ENCODE peak calls at places on chromosomes 1 and 21, in seven cellular contexts. I is mesendoderm, T is mesenchymal stem cell, D is H9, Y is neuronal stem cell, E is trophoblast cell, Z is H1. A is an unnamed sample.
A peak's percentile ranks its signal among the peaks of the same experiment; 100 is the strongest.

GRCh38 chr1:235689356-235689755 is 39.8 kb upstream of the GNG4 start:
- DNase-seq in Y (no peak), T (no peak), I (no peak), D (no peak), Z (no peak), E (peak; percentile 77), A (no peak)

GRCh38 chr1:54965624-54966340 is 14.6 kb upstream of the TMEM61 start:
- DNase-seq in T (peak; percentile 21), E (no peak), Z (no peak), Y (no peak), D (no peak), I (no peak), A (peak; percentile 45)

GRCh38 chr1:94907161-94907560 is 19.7 kb downstream of the CNN3 start:
- DNase-seq in E (no peak), Y (no peak), T (no peak), I (no peak), Z (no peak), D (no peak), A (no peak)

GRCh38 chr1:19949016-19949415 is 25.6 kb upstream of the PLA2G2E start:
- DNase-seq in I (peak; percentile 72), Z (peak; percentile 38), Y (no peak), D (peak; percentile 36), E (peak; percentile 37), T (peak; percentile 46), A (peak; percentile 74)

GRCh38 chr1:209266590-209267172 is 316.8 kb upstream of the CAMK1G start:
- DNase-seq in D (no peak), Z (no peak), I (no peak), E (no peak), Y (no peak), T (peak; percentile 5), A (peak; percentile 2)

GRCh38 chr1:85406887-85407593 is 57.9 kb downstream of the DDAH1 start:
- DNase-seq in Y (peak; percentile 18), D (no peak), I (no peak), T (peak; percentile 85), E (peak; percentile 17), Z (no peak), A (peak; percentile 94)

GRCh38 chr1:28412731-28413130 is 43.2 kb downstream of the PHACTR4 start:
- DNase-seq in I (peak; percentile 22), E (no peak), T (no peak), D (no peak), Z (no peak), Y (no peak), A (no peak)

GRCh38 chr1:75908717-75909152 is 23.5 kb downstream of the ASB17 start:
- DNase-seq in D (peak; percentile 52), Y (peak; percentile 38), Z (peak; percentile 9), I (peak; percentile 79), E (peak; percentile 42), T (peak; percentile 64), A (peak; percentile 50)

GRCh38 chr1:98693385-98693784 is 31.9 kb downstream of the SNX7 start:
- DNase-seq in Z (no peak), T (no peak), D (no peak), Y (no peak), I (no peak), E (no peak), A (no peak)

GRCh38 chr1:205580923-205581180 is 51.0 kb downstream of the ELK4 start:
- DNase-seq in Z (no peak), I (no peak), T (no peak), D (no peak), Y (no peak), E (no peak), A (no peak)

GRCh38 chr1:39080269-39080826 is 54.2 kb downstream of the NDUFS5 start:
- DNase-seq in Y (no peak), E (no peak), D (no peak), Z (no peak), I (no peak), T (no peak), A (no peak)

GRCh38 chr1:21270086-21270689 is 20.1 kb downstream of the ECE1 start:
- DNase-seq in E (peak; percentile 78), D (peak; percentile 92), Y (peak; percentile 63), Z (peak; percentile 63), T (peak; percentile 76), I (peak; percentile 92), A (peak; percentile 52)

GRCh38 chr1:221308534-221309511 is 429.6 kb downstream of the HLX start:
- DNase-seq in T (no peak), Z (no peak), D (no peak), I (no peak), Y (no peak), E (no peak), A (no peak)

GRCh38 chr1:20732071-20732587 is 374 bp downstream of the SH2D5 start:
- DNase-seq in Z (peak; percentile 56), E (no peak), T (peak; percentile 75), I (peak; percentile 82), D (peak; percentile 94), Y (peak; percentile 78), A (peak; percentile 81)

GRCh38 chr1:84297546-84298244 is 3.8 kb upstream of the SAMD13 start:
- DNase-seq in E (no peak), I (no peak), T (no peak), D (no peak), Y (no peak), Z (no peak), A (no peak)
- H4K8ac ChIP-seq in E (no peak overlapping the region), I (no peak overlapping the region), T (no peak overlapping the region), D (no peak overlapping the region), Y (no peak overlapping the region), Z (no peak overlapping the region), A (peak overlapping the region; percentile 58)

GRCh38 chr21:29606613-29607012 is 307.9 kb downstream of the BACH1 start:
- DNase-seq in T (no peak), Z (no peak), E (no peak), Y (no peak), I (no peak), D (no peak), A (no peak)
- H4K8ac ChIP-seq in T (no peak overlapping the region), Z (no peak overlapping the region), E (no peak overlapping the region), Y (no peak overlapping the region), I (no peak overlapping the region), D (no peak overlapping the region), A (no peak overlapping the region)

GRCh38 chr21:42112223-42112622 is 41.1 kb downstream of the UMODL1 start:
- DNase-seq in D (no peak), T (no peak), Y (no peak), E (no peak), I (no peak), Z (no peak), A (no peak)
- H4K8ac ChIP-seq in D (no peak overlapping the region), T (no peak overlapping the region), Y (no peak overlapping the region), E (no peak overlapping the region), I (no peak overlapping the region), Z (no peak overlapping the region), A (no peak overlapping the region)

GRCh38 chr1:80214888-80215540 is 1208.5 kb upstream of the ADGRL4 start:
- DNase-seq in Y (no peak), E (peak; percentile 37), Z (no peak), D (no peak), T (no peak), I (no peak), A (no peak)
- H4K8ac ChIP-seq in Y (no peak overlapping the region), E (no peak overlapping the region), Z (no peak overlapping the region), D (no peak overlapping the region), T (no peak overlapping the region), I (no peak overlapping the region), A (no peak overlapping the region)

DNA sequence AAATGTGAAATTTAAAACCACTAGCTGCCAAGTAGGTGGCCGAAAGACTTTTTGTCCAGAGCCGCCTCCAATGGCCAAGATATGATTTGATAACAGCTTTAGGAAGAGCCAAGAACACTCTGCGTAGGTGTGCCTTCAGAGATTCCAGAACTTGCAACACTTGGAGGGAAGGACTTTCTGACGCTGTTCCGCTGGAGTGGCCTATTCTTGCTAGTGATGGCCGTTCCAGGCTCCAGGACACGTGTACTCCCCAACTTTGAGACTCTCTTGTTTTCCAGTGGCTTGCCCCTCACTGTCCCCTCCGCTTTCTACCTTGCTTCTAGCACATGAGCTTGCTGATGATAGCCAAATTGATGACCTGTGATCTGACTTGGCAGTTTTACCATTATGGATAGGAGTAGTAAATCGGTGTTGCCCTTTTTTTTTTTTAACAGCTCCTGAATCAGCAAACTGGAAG is 992 bp downstream of the PRDX6 start:
- DNase-seq in I (peak; percentile 44), Y (no peak), T (peak; percentile 75), E (peak; percentile 67), D (no peak), Z (no peak), A (peak; percentile 82)
- H4K8ac ChIP-seq in I (no peak overlapping the region), Y (no peak overlapping the region), T (peak overlapping the region; percentile 90), E (no peak overlapping the region), D (no peak overlapping the region), Z (no peak overlapping the region), A (peak overlapping the region; percentile 2)

A was measured in IMR-90.